ENCODE peak calls at places on chromosomes 11 and 22, in six cellular contexts. U, P, L, C, E and B are unnamed samples. For H3K27me3, the result is how much of the 10 kb centered on the place peaks cover.

GRCh38 chr11:5713695-5714094 is 22.6 kb upstream of the OR56B1 start:
- DNase-seq in U (no peak), P (no peak), L (no peak), C (no peak), E (no peak), B (no peak)

GRCh38 chr22:17086750-17087149 is 1.9 kb downstream of the IL17RA start:
- DNase-seq in U (no peak), P (no peak), L (no peak), C (no peak), E (peak), B (peak)

GRCh38 chr11:95231881-95232605 is 1.0 kb upstream of the SESN3 start:
- DNase-seq in U (peak), P (peak), L (peak), C (peak), E (peak), B (peak)

GRCh38 chr11:108131993-108132392 is 10.6 kb downstream of the ACAT1 start:
- DNase-seq in U (peak), P (no peak), L (no peak), C (no peak), E (no peak), B (no peak)

GRCh38 chr11:101620026-101620425 is 36.2 kb upstream of the TRPC6 start:
- DNase-seq in U (no peak), P (no peak), L (no peak), C (no peak), E (no peak), B (no peak)

GRCh38 chr11:7672960-7673723 is at the start of gene CYB5R2:
- DNase-seq in U (no peak), P (peak), L (peak), C (peak), E (peak), B (no peak)

GRCh38 chr22:41009222-41009948 is 58.2 kb downstream of the RBX1 start:
- DNase-seq in U (no peak), P (no peak), L (no peak), C (no peak), E (no peak), B (peak)

GRCh38 chr11:72621008-72621610 is 53.1 kb downstream of the PDE2A start:
- DNase-seq in U (no peak), P (no peak), L (no peak), C (no peak), E (no peak), B (no peak)

GRCh38 chr11:91871791-91872190 is 352.8 kb upstream of the FAT3 start:
- DNase-seq in U (no peak), P (no peak), L (no peak), C (peak), E (no peak), B (no peak)

GRCh38 chr22:35551549-35552177 is 11.0 kb downstream of the RASD2 start:
- DNase-seq in U (no peak), P (no peak), L (no peak), C (no peak), E (no peak), B (no peak)

GRCh38 chr22:26949193-26949592 is 291.8 kb downstream of the MIAT start:
- DNase-seq in U (no peak), P (peak), L (no peak), C (no peak), E (no peak), B (peak)

GRCh38 chr11:72774499-72774898 is 19.3 kb downstream of the STARD10 start:
- DNase-seq in U (no peak), P (no peak), L (no peak), C (peak), E (no peak), B (no peak)

GRCh38 chr11:96303067-96303466 is 39.9 kb downstream of the MAML2 start:
- DNase-seq in U (no peak), P (no peak), L (no peak), C (no peak), E (no peak), B (no peak)

GRCh38 chr11:19680824-19681368 is 31.7 kb upstream of the NAV2 start:
- DNase-seq in U (no peak), P (no peak), L (no peak), C (no peak), E (no peak), B (no peak)

GRCh38 chr22:43401233-43401632 is 10.6 kb upstream of the MPPED1 start:
- DNase-seq in U (no peak), P (no peak), L (no peak), C (no peak), E (no peak), B (no peak)

GRCh38 chr11:123221611-123222010 is 26.6 kb upstream of the CLMP start:
- DNase-seq in U (no peak), P (no peak), L (no peak), C (no peak), E (no peak), B (no peak)

GRCh38 chr11:133945087-133945974 is 11.4 kb downstream of the IGSF9B start:
- DNase-seq in U (no peak), P (no peak), L (no peak), C (no peak), E (peak), B (no peak)

GRCh38 chr11:45383229-45383628 is 97.1 kb upstream of the SYT13 start:
- DNase-seq in U (no peak), P (no peak), L (no peak), C (no peak), E (no peak), B (peak)

GRCh38 chr11:70826541-70826943 is 425.8 kb downstream of the SHANK2 start:
- DNase-seq in U (no peak), P (peak), L (no peak), C (no peak), E (peak), B (no peak)

GRCh38 chr22:25357056-25357455 is 137.6 kb downstream of the CRYBB2 start:
- DNase-seq in U (no peak), P (no peak), L (peak), C (no peak), E (peak), B (no peak)

GRCh38 chr11:16820324-16821092 is 82.1 kb downstream of the C11orf58 start:
- DNase-seq in U (no peak), P (peak), L (peak), C (peak), E (peak), B (peak)

GRCh38 chr22:41902932-41903421 is 11.9 kb downstream of the SHISA8 start:
- DNase-seq in U (no peak), P (no peak), L (no peak), C (no peak), E (no peak), B (no peak)

GRCh38 chr11:118198370-118198769 is 21.9 kb upstream of the SCN2B start:
- DNase-seq in U (no peak), P (peak), L (peak), C (peak), E (peak), B (peak)

GRCh38 chr11:3206922-3207204 is 11.8 kb downstream of the MRGPRG start:
- DNase-seq in U (no peak), P (no peak), L (no peak), C (no peak), E (no peak), B (no peak)

GRCh38 chr11:3204141-3205015 is 14.2 kb downstream of the MRGPRG start:
- DNase-seq in U (no peak), P (no peak), L (no peak), C (no peak), E (peak), B (no peak)

GRCh38 chr11:3203221-3204043 is 15.2 kb downstream of the MRGPRG start:
- DNase-seq in U (no peak), P (peak), L (no peak), C (no peak), E (peak), B (no peak)

GRCh38 chr11:3206128-3206921 is 12.3 kb downstream of the MRGPRG start:
- DNase-seq in U (no peak), P (no peak), L (no peak), C (no peak), E (no peak), B (no peak)

GRCh38 chr11:3205261-3206127 is 13.1 kb downstream of the MRGPRG start:
- DNase-seq in U (no peak), P (no peak), L (no peak), C (no peak), E (no peak), B (no peak)
- H3K27me3 ChIP-seq in U (under half), P (under half), L (under half), C (under half), E (under half), B (under half)

GRCh38 chr11:34476853-34477252 is 36.7 kb downstream of the ELF5 start:
- DNase-seq in U (no peak), P (no peak), L (no peak), C (no peak), E (no peak), B (no peak)

GRCh38 chr11:34480339-34480738 is 33.3 kb downstream of the ELF5 start:
- DNase-seq in U (peak), P (no peak), L (no peak), C (no peak), E (no peak), B (no peak)

GRCh38 chr11:34475656-34476055 is 36.9 kb downstream of the CAT start:
- DNase-seq in U (no peak), P (no peak), L (no peak), C (no peak), E (no peak), B (no peak)

GRCh38 chr11:34481307-34481706 is 32.3 kb downstream of the ELF5 start:
- DNase-seq in U (no peak), P (no peak), L (no peak), C (no peak), E (no peak), B (no peak)

GRCh38 chr11:34478845-34479663 is 34.5 kb downstream of the ELF5 start:
- DNase-seq in U (no peak), P (no peak), L (no peak), C (no peak), E (no peak), B (no peak)
- TF ChIP-seq POLR2AphosphoS5 in U (no peak), P (no peak), L (no peak), C (no peak), E (no peak), B (no peak)

GRCh38 chr22:38843201-38843715 is 570 bp downstream of the NPTXR start:
- DNase-seq in U (no peak), P (peak), L (no peak), C (peak), E (peak), B (peak)
- H3K27me3 ChIP-seq in U (under half), P (half or more), L (under half), C (half or more), E (under half), B (under half)

DNA sequence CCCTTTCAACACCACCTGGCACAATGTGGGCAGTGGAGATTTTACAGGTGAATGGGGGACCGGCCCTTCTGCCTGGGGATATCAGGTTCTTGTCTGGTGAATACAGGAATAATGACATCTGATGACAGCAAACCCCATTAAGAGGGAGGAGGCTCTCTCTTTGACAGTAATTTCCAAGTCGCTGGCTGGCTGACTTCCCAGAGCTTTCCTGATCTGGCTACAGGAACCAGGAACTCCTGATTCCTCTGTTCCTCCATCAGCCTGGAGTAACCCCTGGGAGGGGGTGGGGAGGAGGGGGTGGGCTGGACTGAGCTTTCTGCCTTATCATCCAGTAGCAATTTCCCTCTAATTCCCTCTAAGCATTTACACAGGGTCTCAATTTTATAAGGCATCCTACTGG is 3.7 kb upstream of the MIEF1 start:
- DNase-seq in U (no peak), P (no peak), L (no peak), C (no peak), E (no peak), B (no peak)
- TF ChIP-seq POLR2AphosphoS5 in U (no peak), P (no peak), L (no peak), C (no peak), E (no peak), B (no peak)

DNA sequence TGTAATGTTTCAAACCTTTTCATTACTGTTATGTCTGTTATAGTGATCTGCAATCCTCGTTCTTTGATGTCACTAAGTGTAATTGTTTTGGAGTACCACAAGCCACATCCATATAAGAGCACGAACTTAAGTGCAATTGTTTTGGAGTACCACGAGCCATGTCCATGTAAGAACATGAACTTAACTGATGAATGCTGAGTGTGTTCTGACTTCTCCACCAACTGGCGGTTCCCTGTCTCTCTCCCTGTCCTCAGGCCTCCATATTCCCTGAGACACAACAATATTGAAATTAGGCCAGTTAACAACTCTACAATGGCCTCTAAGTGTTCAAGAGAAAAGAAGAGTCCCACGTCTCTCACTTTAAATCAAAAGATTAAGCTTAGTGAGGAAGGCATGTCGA is 23.5 kb downstream of the TESMIN start:
- DNase-seq in U (no peak), P (no peak), L (no peak), C (no peak), E (no peak), B (no peak)
- H3K27me3 ChIP-seq in U (under half), P (under half), L (under half), C (under half), E (under half), B (under half)

DNA sequence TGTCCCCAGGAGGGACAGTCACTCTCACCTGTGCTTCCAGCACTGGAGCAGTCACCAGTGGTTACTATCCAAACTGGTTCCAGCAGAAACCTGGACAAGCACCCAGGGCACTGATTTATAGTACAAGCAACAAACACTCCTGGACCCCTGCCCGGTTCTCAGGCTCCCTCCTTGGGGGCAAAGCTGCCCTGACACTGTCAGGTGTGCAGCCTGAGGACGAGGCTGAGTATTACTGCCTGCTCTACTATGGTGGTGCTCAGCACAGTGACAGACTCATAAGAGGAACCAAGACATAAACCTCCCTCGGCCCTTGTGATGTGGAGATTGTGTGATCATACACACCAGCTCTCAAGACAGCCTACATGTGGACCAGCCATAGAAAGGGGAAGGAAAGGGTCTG is 113.3 kb downstream of the ZNF280B start:
- DNase-seq in U (peak), P (no peak), L (no peak), C (no peak), E (no peak), B (no peak)
- TF ChIP-seq POLR2AphosphoS5 in U (no peak), P (no peak), L (no peak), C (no peak), E (no peak), B (no peak)

DNA sequence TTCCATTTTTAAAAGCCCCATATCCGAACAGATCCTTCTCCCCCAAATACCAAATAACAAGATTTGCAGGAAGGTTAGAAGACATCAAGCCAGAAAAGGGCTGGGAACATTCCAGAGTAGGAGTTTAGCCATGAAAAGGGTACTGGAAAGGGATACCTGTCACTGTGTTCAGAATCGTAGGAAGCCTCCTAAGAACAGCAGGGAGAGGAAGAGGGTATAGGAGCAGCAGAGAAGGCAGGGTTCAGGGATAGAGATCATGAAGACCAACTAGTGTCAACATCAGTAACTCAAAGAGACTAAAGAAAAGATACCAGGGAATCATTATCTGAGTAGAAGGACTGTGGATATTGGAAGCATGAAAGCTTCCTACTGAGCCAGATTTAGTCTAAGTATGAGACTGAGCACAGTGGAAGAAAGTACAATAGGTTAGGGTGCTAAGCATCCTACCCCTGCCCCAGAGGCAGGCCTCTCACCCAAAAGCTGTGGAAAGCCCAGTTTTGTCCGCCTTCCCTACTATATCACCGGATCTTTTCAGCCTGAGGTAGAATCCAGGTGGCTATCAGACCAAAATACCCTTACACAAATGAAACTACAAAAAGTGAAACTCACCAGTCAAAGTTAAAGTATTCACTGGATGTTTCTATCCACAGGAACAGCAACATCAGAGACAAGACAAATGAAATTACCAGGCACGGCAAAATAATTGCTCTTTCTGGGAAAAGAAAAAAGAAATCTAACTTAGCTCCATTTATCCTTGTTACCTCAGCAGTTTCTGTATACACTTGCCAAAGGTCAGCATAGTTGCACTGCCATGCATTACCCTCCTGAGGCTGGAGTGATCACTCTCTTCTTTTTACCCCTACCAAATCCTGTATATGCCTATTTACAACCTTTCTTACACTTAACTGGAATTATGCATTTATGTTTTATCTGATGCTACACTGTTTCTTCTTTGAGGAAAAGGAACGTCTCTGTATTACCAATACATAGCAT is 16.7 kb downstream of the GDPD4 start:
- DNase-seq in U (no peak), P (no peak), L (no peak), C (no peak), E (no peak), B (no peak)
- H3K27me3 ChIP-seq in U (under half), P (under half), L (under half), C (under half), E (under half), B (under half)

GRCh38 chr11:119288219-119288618 is 28.7 kb downstream of the MCAM start:
- DNase-seq in U (no peak), P (no peak), L (no peak), C (no peak), E (no peak), B (no peak)
- TF ChIP-seq POLR2AphosphoS5 in U (no peak), P (no peak), L (no peak), C (no peak), E (no peak), B (no peak)

DNA sequence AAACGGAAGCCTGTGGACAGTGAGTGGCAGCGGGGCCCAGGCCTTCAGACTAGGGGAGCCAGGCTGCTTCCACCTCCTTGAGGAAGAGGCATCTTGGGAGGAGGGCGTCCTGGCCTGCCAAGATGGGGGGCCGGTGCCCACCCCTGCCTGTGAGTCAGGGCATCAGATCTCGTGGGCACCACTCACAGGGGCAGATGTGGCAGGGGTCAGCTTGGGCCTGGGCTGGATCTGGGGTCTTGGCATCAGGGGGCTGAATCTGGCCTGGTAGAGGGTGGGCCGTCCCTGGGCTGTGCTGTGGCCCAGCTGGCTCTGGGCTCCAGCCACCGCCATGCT is 24.1 kb upstream of the TH start:
- DNase-seq in U (no peak), P (no peak), L (no peak), C (no peak), E (no peak), B (no peak)
- H3K27me3 ChIP-seq in U (under half), P (under half), L (under half), C (under half), E (under half), B (under half)